ENCODE peak calls at places on chromosomes 6 and 20, in eight cellular contexts. One of them, this sample, is unnamed.

GRCh38 chr6:9999806-10000205 is 415.1 kb downstream of the TFAP2A start:
- DNase-seq in ovary: no peak
- DNase-seq in K562: no peak
- DNase-seq in stomach: no peak
- DNase-seq in HepG2: no peak
- DNase-seq in suprapubic skin: no peak
- DNase-seq in upper lobe of left lung: no peak
- DNase-seq in sigmoid colon: no peak
- DNase-seq in this sample: no peak

GRCh38 chr6:167479967-167480653 is 155.2 kb downstream of the TTLL2 start:
- DNase-seq in suprapubic skin: peak; percentile 18
- DNase-seq in sigmoid colon: no peak
- DNase-seq in stomach: no peak
- DNase-seq in K562: no peak
- DNase-seq in HepG2: no peak
- DNase-seq in ovary: no peak
- DNase-seq in upper lobe of left lung: no peak
- DNase-seq in this sample: no peak

GRCh38 chr20:11170565-11170964 is 496.8 kb upstream of the JAG1 start:
- DNase-seq in sigmoid colon: no peak
- DNase-seq in HepG2: no peak
- DNase-seq in suprapubic skin: no peak
- DNase-seq in K562: no peak
- DNase-seq in upper lobe of left lung: no peak
- DNase-seq in stomach: no peak
- DNase-seq in ovary: no peak
- DNase-seq in this sample: no peak

GRCh38 chr6:39934060-39934757 is at the start of gene MOCS1:
- DNase-seq in upper lobe of left lung: peak; percentile 82
- DNase-seq in HepG2: peak; percentile 70
- DNase-seq in stomach: peak; percentile 84
- DNase-seq in sigmoid colon: peak; percentile 92
- DNase-seq in ovary: peak; percentile 87
- DNase-seq in K562: peak; percentile 93
- DNase-seq in suprapubic skin: peak; percentile 90
- DNase-seq in this sample: peak; percentile 86

GRCh38 chr20:11807070-11807741 is 110.5 kb upstream of the BTBD3 start:
- DNase-seq in upper lobe of left lung: no peak
- DNase-seq in stomach: no peak
- DNase-seq in ovary: no peak
- DNase-seq in suprapubic skin: no peak
- DNase-seq in HepG2: no peak
- DNase-seq in sigmoid colon: no peak
- DNase-seq in K562: no peak
- DNase-seq in this sample: no peak

GRCh38 chr20:58592076-58592695 is 58.9 kb upstream of the STX16 start:
- DNase-seq in HepG2: no peak
- DNase-seq in ovary: no peak
- DNase-seq in suprapubic skin: no peak
- DNase-seq in stomach: no peak
- DNase-seq in sigmoid colon: no peak
- DNase-seq in K562: no peak
- DNase-seq in upper lobe of left lung: no peak
- DNase-seq in this sample: no peak

GRCh38 chr6:20924911-20925543 is 390.8 kb downstream of the CDKAL1 start:
- DNase-seq in K562: no peak
- DNase-seq in upper lobe of left lung: no peak
- DNase-seq in HepG2: no peak
- DNase-seq in ovary: no peak
- DNase-seq in sigmoid colon: no peak
- DNase-seq in stomach: no peak
- DNase-seq in suprapubic skin: no peak
- DNase-seq in this sample: no peak

GRCh38 chr6:12911387-12911960 is 194.9 kb downstream of the PHACTR1 start:
- DNase-seq in stomach: no peak
- DNase-seq in K562: peak; percentile 17
- DNase-seq in sigmoid colon: no peak
- DNase-seq in suprapubic skin: no peak
- DNase-seq in upper lobe of left lung: no peak
- DNase-seq in ovary: no peak
- DNase-seq in HepG2: peak; percentile 18
- DNase-seq in this sample: no peak

GRCh38 chr6:36760685-36761435 is 63.2 kb downstream of the RAB44 start:
- DNase-seq in stomach: no peak
- DNase-seq in K562: no peak
- DNase-seq in ovary: no peak
- DNase-seq in upper lobe of left lung: no peak
- DNase-seq in suprapubic skin: no peak
- DNase-seq in sigmoid colon: no peak
- DNase-seq in HepG2: no peak
- DNase-seq in this sample: no peak

GRCh38 chr6:78629154-78629721 is 238.1 kb upstream of the IRAK1BP1 start:
- DNase-seq in ovary: no peak
- DNase-seq in HepG2: no peak
- DNase-seq in upper lobe of left lung: no peak
- DNase-seq in K562: no peak
- DNase-seq in suprapubic skin: no peak
- DNase-seq in stomach: no peak
- DNase-seq in sigmoid colon: no peak
- DNase-seq in this sample: no peak

GRCh38 chr6:33175436-33176069 is 16.7 kb downstream of the COL11A2 start:
- DNase-seq in sigmoid colon: no peak
- DNase-seq in ovary: no peak
- DNase-seq in K562: no peak
- DNase-seq in HepG2: peak; percentile 22
- DNase-seq in upper lobe of left lung: no peak
- DNase-seq in stomach: no peak
- DNase-seq in suprapubic skin: no peak
- DNase-seq in this sample: no peak

GRCh38 chr6:6686748-6687601 is 98.5 kb downstream of the LY86 start:
- DNase-seq in suprapubic skin: peak; percentile 93
- DNase-seq in sigmoid colon: peak; percentile 88
- DNase-seq in stomach: peak; percentile 99
- DNase-seq in HepG2: peak; percentile 91
- DNase-seq in K562: peak; percentile 100
- DNase-seq in upper lobe of left lung: peak; percentile 98
- DNase-seq in ovary: peak; percentile 86
- DNase-seq in this sample: peak; percentile 97

GRCh38 chr6:105097288-105097687 is 82.5 kb downstream of the POPDC3 start:
- DNase-seq in HepG2: no peak
- DNase-seq in upper lobe of left lung: peak; percentile 68
- DNase-seq in K562: no peak
- DNase-seq in ovary: no peak
- DNase-seq in sigmoid colon: no peak
- DNase-seq in suprapubic skin: no peak
- DNase-seq in stomach: peak; percentile 66
- DNase-seq in this sample: peak; percentile 80

GRCh38 chr6:148520109-148520841 is 177.6 kb downstream of the SASH1 start:
- DNase-seq in HepG2: no peak
- DNase-seq in ovary: no peak
- DNase-seq in upper lobe of left lung: no peak
- DNase-seq in K562: no peak
- DNase-seq in suprapubic skin: no peak
- DNase-seq in sigmoid colon: no peak
- DNase-seq in stomach: no peak
- DNase-seq in this sample: no peak

GRCh38 chr6:90285611-90286381 is 10.8 kb downstream of the BACH2 start:
- DNase-seq in HepG2: peak; percentile 18
- DNase-seq in K562: peak; percentile 45
- DNase-seq in sigmoid colon: peak; percentile 86
- DNase-seq in suprapubic skin: peak; percentile 81
- DNase-seq in stomach: peak; percentile 69
- DNase-seq in upper lobe of left lung: peak; percentile 89
- DNase-seq in ovary: peak; percentile 59
- DNase-seq in this sample: peak; percentile 77

DNA sequence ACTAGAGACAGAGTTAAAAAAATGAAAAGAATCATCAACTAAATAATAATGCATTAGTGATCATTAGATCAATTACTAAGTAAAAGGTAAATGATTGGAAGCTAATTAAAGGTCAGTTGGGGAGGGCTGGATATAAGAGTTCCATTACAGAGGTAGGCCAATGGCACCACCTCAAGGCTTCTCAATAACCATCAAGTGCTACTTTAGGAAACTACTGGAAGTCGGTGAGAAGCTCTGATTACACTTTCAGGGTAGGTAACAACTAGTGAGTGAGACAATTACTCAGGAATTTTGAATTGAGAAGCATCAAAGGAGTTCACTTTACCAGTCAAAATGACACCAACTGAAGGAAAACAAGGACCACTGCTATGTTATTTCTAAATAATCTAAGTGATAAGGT is 90.2 kb upstream of the HDAC2 start:
- DNase-seq in sigmoid colon: no peak
- DNase-seq in stomach: no peak
- DNase-seq in upper lobe of left lung: no peak
- DNase-seq in K562: no peak
- DNase-seq in suprapubic skin: no peak
- DNase-seq in ovary: no peak
- DNase-seq in HepG2: no peak
- DNase-seq in this sample: no peak
- TF ChIP-seq CTCF in sigmoid colon: no peak
- TF ChIP-seq CTCF in stomach: no peak
- TF ChIP-seq CTCF in upper lobe of left lung: no peak
- TF ChIP-seq CTCF in K562: no peak
- TF ChIP-seq CTCF in suprapubic skin: no peak
- TF ChIP-seq CTCF in ovary: no peak
- TF ChIP-seq CTCF in HepG2: no peak
- TF ChIP-seq CTCF in this sample: no peak

DNA sequence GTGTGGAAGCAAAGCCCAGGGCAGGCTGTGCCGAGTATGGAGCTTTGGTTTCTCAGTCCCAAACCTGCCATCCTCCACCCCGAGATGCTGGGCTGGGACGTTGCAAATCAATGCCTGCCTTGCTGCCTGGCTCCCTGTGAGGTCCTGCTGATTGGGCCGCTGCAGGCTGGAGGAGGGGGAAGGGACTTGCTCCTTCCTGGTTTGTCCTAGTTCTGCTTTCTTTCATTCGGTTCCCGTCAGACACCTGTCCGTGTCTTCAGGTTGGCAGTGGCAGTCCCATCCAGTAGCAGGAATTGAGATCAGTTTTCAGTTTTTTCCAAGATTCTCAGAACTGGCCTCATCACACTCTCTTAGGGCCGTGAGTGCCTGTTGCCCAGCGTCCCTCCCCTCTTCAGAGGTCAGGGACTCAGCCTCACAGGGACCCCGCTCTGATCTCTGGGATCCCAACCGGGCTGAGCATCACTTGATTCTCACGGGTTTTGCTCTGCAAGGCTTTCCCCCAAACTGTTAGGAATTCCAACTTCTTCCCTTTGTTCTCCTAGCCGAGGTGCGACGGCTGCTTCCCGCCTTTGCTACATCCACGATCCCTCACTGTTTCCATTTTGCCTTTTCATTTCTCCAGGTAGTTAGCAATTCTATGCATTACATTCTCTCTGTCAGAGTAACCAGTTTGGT is 24.2 kb upstream of the TAGAP start:
- DNase-seq in stomach: no peak
- DNase-seq in ovary: no peak
- DNase-seq in K562: no peak
- DNase-seq in HepG2: no peak
- DNase-seq in upper lobe of left lung: peak; percentile 51
- DNase-seq in suprapubic skin: no peak
- DNase-seq in sigmoid colon: no peak
- DNase-seq in this sample: no peak
- H3K4me3 ChIP-seq in stomach: no peak overlapping the region
- H3K4me3 ChIP-seq in ovary: no peak overlapping the region
- H3K4me3 ChIP-seq in K562: no peak overlapping the region
- H3K4me3 ChIP-seq in HepG2: no peak overlapping the region
- H3K4me3 ChIP-seq in upper lobe of left lung: no peak overlapping the region
- H3K4me3 ChIP-seq in suprapubic skin: no peak overlapping the region
- H3K4me3 ChIP-seq in sigmoid colon: no peak overlapping the region
- H3K4me3 ChIP-seq in this sample: no peak overlapping the region

DNA sequence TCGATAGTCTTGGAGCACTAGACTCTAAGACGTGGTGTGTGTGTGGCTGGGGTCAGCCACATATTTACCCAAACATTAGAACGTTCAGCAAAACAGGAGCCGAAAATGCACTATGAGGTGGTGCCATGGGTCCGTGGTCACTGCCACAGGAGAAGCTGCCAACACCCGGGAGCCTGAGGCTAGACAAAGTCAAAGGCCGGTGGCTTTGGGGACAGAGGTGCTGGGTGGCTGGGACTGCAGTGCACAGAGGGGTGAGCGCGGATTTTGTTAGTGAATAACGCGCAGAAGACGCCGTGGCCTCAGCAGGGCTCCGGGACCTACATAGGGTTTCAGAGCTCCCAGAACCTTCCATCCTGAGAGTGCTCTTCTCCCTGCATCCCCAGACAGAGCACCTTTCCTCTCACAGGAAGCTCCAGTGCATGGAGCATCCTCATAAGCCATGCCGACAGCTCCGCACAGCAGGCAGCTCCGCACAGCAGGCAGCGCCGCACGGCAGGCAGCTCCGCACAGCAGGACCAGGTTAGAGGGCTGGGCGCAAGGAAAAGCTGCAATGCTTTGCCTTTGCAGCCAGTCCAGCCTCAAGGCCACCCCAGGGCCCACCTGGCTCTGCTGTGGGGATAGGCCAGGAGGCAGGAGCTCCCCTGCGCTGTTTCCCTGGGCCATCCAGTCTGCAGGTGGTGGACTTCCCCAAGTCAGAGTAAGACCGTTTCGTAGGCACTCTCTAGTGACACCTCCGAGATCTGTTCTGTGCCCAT is 304.1 kb downstream of the TAF4 start:
- DNase-seq in stomach: no peak
- DNase-seq in HepG2: no peak
- DNase-seq in upper lobe of left lung: no peak
- DNase-seq in K562: no peak
- DNase-seq in sigmoid colon: peak; percentile 48
- DNase-seq in suprapubic skin: peak; percentile 39
- DNase-seq in ovary: no peak
- DNase-seq in this sample: no peak
- TF ChIP-seq EP300 in stomach: no peak
- TF ChIP-seq EP300 in HepG2: no peak
- TF ChIP-seq EP300 in upper lobe of left lung: no peak
- TF ChIP-seq EP300 in K562: no peak
- TF ChIP-seq EP300 in sigmoid colon: no peak
- TF ChIP-seq EP300 in suprapubic skin: no peak
- TF ChIP-seq EP300 in ovary: no peak
- TF ChIP-seq EP300 in this sample: no peak

GRCh38 chr20:54763366-54763765 is 288.0 kb downstream of the DOK5 start:
- DNase-seq in suprapubic skin: no peak
- DNase-seq in HepG2: no peak
- DNase-seq in ovary: no peak
- DNase-seq in stomach: no peak
- DNase-seq in upper lobe of left lung: no peak
- DNase-seq in K562: no peak
- DNase-seq in sigmoid colon: no peak
- DNase-seq in this sample: no peak
- TF ChIP-seq CTCF in suprapubic skin: no peak
- TF ChIP-seq CTCF in HepG2: no peak
- TF ChIP-seq CTCF in ovary: no peak
- TF ChIP-seq CTCF in stomach: no peak
- TF ChIP-seq CTCF in upper lobe of left lung: no peak
- TF ChIP-seq CTCF in K562: no peak
- TF ChIP-seq CTCF in sigmoid colon: no peak
- TF ChIP-seq CTCF in this sample: no peak

DNA sequence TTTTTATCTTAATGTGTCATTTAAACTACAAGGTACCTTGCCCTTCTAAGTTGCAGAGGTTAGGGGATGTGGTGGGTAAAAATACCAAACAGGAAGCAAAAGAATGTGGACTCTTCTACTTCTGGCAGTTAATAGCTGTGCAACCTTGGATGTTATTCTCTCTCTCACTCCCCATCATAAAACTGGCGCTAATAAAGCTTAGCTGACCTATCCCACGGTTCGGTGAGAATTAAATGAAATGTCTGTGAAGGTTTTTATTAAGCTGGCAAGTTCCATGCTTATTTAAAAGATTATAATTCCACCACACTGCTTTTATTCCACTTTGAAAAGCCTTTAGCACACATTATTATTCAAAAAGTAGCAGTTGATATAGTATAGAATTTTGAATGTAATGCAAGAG is 127.8 kb upstream of the SLC22A23 start:
- DNase-seq in sigmoid colon: no peak
- DNase-seq in HepG2: no peak
- DNase-seq in suprapubic skin: no peak
- DNase-seq in stomach: no peak
- DNase-seq in K562: no peak
- DNase-seq in upper lobe of left lung: no peak
- DNase-seq in ovary: no peak
- DNase-seq in this sample: no peak
- H3K4me3 ChIP-seq in sigmoid colon: no peak overlapping the region
- H3K4me3 ChIP-seq in HepG2: no peak overlapping the region
- H3K4me3 ChIP-seq in suprapubic skin: no peak overlapping the region
- H3K4me3 ChIP-seq in stomach: no peak overlapping the region
- H3K4me3 ChIP-seq in K562: no peak overlapping the region
- H3K4me3 ChIP-seq in upper lobe of left lung: no peak overlapping the region
- H3K4me3 ChIP-seq in ovary: no peak overlapping the region
- H3K4me3 ChIP-seq in this sample: no peak overlapping the region